ENCODE peak calls at places on chromosome 22, in five cellular contexts. One of them, this sample, is unnamed.

GRCh38 chr22:35611891-35612576 is 5.1 kb downstream of the MB start:
- DNase-seq in pancreas: no peak
- DNase-seq in gastrocnemius medialis: peak; percentile 69
- DNase-seq in fibroblast of pulmonary artery: no peak
- DNase-seq in astrocyte of the spinal cord: no peak
- DNase-seq in this sample: no peak

GRCh38 chr22:32801436-32802290 is at the start of gene TIMP3:
- DNase-seq in fibroblast of pulmonary artery: peak; percentile 61
- DNase-seq in gastrocnemius medialis: peak; percentile 63
- DNase-seq in astrocyte of the spinal cord: peak; percentile 85
- DNase-seq in pancreas: peak; percentile 68
- DNase-seq in this sample: peak; percentile 64

GRCh38 chr22:45757068-45757467 is 85.4 kb downstream of the ATXN10 start:
- DNase-seq in astrocyte of the spinal cord: no peak
- DNase-seq in fibroblast of pulmonary artery: peak; percentile 21
- DNase-seq in gastrocnemius medialis: no peak
- DNase-seq in pancreas: no peak
- DNase-seq in this sample: no peak

GRCh38 chr22:50564289-50564688 is 1.6 kb upstream of the SYCE3 start:
- DNase-seq in pancreas: peak; percentile 22
- DNase-seq in astrocyte of the spinal cord: no peak
- DNase-seq in fibroblast of pulmonary artery: no peak
- DNase-seq in gastrocnemius medialis: no peak
- DNase-seq in this sample: no peak

GRCh38 chr22:29106839-29107238 is 34.0 kb downstream of the KREMEN1 start:
- DNase-seq in pancreas: no peak
- DNase-seq in fibroblast of pulmonary artery: no peak
- DNase-seq in gastrocnemius medialis: no peak
- DNase-seq in astrocyte of the spinal cord: no peak
- DNase-seq in this sample: no peak

GRCh38 chr22:47591709-47592108 is 829.3 kb downstream of the TBC1D22A start:
- DNase-seq in fibroblast of pulmonary artery: no peak
- DNase-seq in gastrocnemius medialis: no peak
- DNase-seq in astrocyte of the spinal cord: no peak
- DNase-seq in pancreas: no peak
- DNase-seq in this sample: no peak

GRCh38 chr22:45195616-45196015 is 31.9 kb downstream of the NUP50 start:
- DNase-seq in fibroblast of pulmonary artery: no peak
- DNase-seq in astrocyte of the spinal cord: no peak
- DNase-seq in pancreas: no peak
- DNase-seq in gastrocnemius medialis: no peak
- DNase-seq in this sample: no peak

GRCh38 chr22:46001426-46002106 is 24.6 kb upstream of the WNT7B start:
- DNase-seq in fibroblast of pulmonary artery: no peak
- DNase-seq in astrocyte of the spinal cord: peak; percentile 60
- DNase-seq in gastrocnemius medialis: no peak
- DNase-seq in pancreas: peak; percentile 68
- DNase-seq in this sample: peak; percentile 46

GRCh38 chr22:29454186-29454745 is 15.9 kb downstream of the RFPL1 start:
- DNase-seq in pancreas: no peak
- DNase-seq in gastrocnemius medialis: no peak
- DNase-seq in astrocyte of the spinal cord: no peak
- DNase-seq in fibroblast of pulmonary artery: no peak
- DNase-seq in this sample: no peak

GRCh38 chr22:43798492-43798891 is 13.6 kb downstream of the EFCAB6 start:
- DNase-seq in astrocyte of the spinal cord: no peak
- DNase-seq in pancreas: no peak
- DNase-seq in gastrocnemius medialis: no peak
- DNase-seq in fibroblast of pulmonary artery: no peak
- DNase-seq in this sample: no peak

GRCh38 chr22:43792905-43793304 is 19.2 kb downstream of the EFCAB6 start:
- DNase-seq in astrocyte of the spinal cord: no peak
- DNase-seq in gastrocnemius medialis: no peak
- DNase-seq in pancreas: no peak
- DNase-seq in fibroblast of pulmonary artery: no peak
- DNase-seq in this sample: no peak

GRCh38 chr22:43800970-43801369 is 11.1 kb downstream of the EFCAB6 start:
- DNase-seq in astrocyte of the spinal cord: no peak
- DNase-seq in fibroblast of pulmonary artery: no peak
- DNase-seq in gastrocnemius medialis: no peak
- DNase-seq in pancreas: no peak
- DNase-seq in this sample: no peak

GRCh38 chr22:43795320-43795719 is 16.8 kb downstream of the EFCAB6 start:
- DNase-seq in gastrocnemius medialis: no peak
- DNase-seq in pancreas: no peak
- DNase-seq in fibroblast of pulmonary artery: no peak
- DNase-seq in astrocyte of the spinal cord: no peak
- DNase-seq in this sample: no peak

GRCh38 chr22:43796567-43796966 is 15.5 kb downstream of the EFCAB6 start:
- DNase-seq in fibroblast of pulmonary artery: peak; percentile 80
- DNase-seq in gastrocnemius medialis: no peak
- DNase-seq in astrocyte of the spinal cord: peak; percentile 29
- DNase-seq in pancreas: no peak
- DNase-seq in this sample: peak; percentile 73
- TF ChIP-seq CTCF in fibroblast of pulmonary artery: peak; percentile 69
- TF ChIP-seq CTCF in gastrocnemius medialis: no peak
- TF ChIP-seq CTCF in astrocyte of the spinal cord: peak; percentile 40
- TF ChIP-seq CTCF in pancreas: no peak
- TF ChIP-seq CTCF in this sample: peak; percentile 56

GRCh38 chr22:20015971-20016733 is 471 bp downstream of the ARVCF start:
- DNase-seq in gastrocnemius medialis: no peak
- DNase-seq in pancreas: peak; percentile 84
- DNase-seq in astrocyte of the spinal cord: no peak
- DNase-seq in fibroblast of pulmonary artery: no peak
- DNase-seq in this sample: no peak

GRCh38 chr22:20014526-20015186 is 2.0 kb downstream of the ARVCF start:
- DNase-seq in gastrocnemius medialis: no peak
- DNase-seq in astrocyte of the spinal cord: no peak
- DNase-seq in pancreas: peak; percentile 62
- DNase-seq in fibroblast of pulmonary artery: no peak
- DNase-seq in this sample: no peak

GRCh38 chr22:20013382-20013871 is 3.2 kb downstream of the ARVCF start:
- DNase-seq in fibroblast of pulmonary artery: peak; percentile 53
- DNase-seq in gastrocnemius medialis: peak; percentile 35
- DNase-seq in pancreas: peak; percentile 77
- DNase-seq in astrocyte of the spinal cord: peak; percentile 60
- DNase-seq in this sample: no peak

GRCh38 chr22:20016734-20017621 is at the start of gene ARVCF:
- DNase-seq in gastrocnemius medialis: peak; percentile 92
- DNase-seq in fibroblast of pulmonary artery: peak; percentile 89
- DNase-seq in pancreas: peak; percentile 98
- DNase-seq in astrocyte of the spinal cord: peak; percentile 87
- DNase-seq in this sample: peak; percentile 85

GRCh38 chr22:20015187-20015625 is 1.4 kb downstream of the ARVCF start:
- DNase-seq in pancreas: peak; percentile 57
- DNase-seq in fibroblast of pulmonary artery: no peak
- DNase-seq in astrocyte of the spinal cord: no peak
- DNase-seq in gastrocnemius medialis: no peak
- DNase-seq in this sample: no peak
- H3K4me3 ChIP-seq in pancreas: no peak overlapping the region
- H3K4me3 ChIP-seq in fibroblast of pulmonary artery: no peak overlapping the region
- H3K4me3 ChIP-seq in astrocyte of the spinal cord: no peak overlapping the region
- H3K4me3 ChIP-seq in gastrocnemius medialis: no peak overlapping the region
- H3K4me3 ChIP-seq in this sample: peak overlapping the region; percentile 72

GRCh38 chr22:49149721-49150608 is 677.7 kb downstream of the BRD1 start:
- DNase-seq in gastrocnemius medialis: no peak
- DNase-seq in pancreas: no peak
- DNase-seq in astrocyte of the spinal cord: no peak
- DNase-seq in fibroblast of pulmonary artery: no peak
- DNase-seq in this sample: no peak

GRCh38 chr22:49147171-49147570 is 680.5 kb downstream of the BRD1 start:
- DNase-seq in gastrocnemius medialis: no peak
- DNase-seq in fibroblast of pulmonary artery: no peak
- DNase-seq in pancreas: no peak
- DNase-seq in astrocyte of the spinal cord: no peak
- DNase-seq in this sample: no peak

GRCh38 chr22:49150801-49151221 is 676.9 kb downstream of the BRD1 start:
- DNase-seq in fibroblast of pulmonary artery: no peak
- DNase-seq in pancreas: no peak
- DNase-seq in astrocyte of the spinal cord: no peak
- DNase-seq in gastrocnemius medialis: no peak
- DNase-seq in this sample: no peak

GRCh38 chr22:49147617-49148175 is 680.0 kb downstream of the BRD1 start:
- DNase-seq in fibroblast of pulmonary artery: no peak
- DNase-seq in astrocyte of the spinal cord: no peak
- DNase-seq in gastrocnemius medialis: no peak
- DNase-seq in pancreas: no peak
- DNase-seq in this sample: no peak

DNA sequence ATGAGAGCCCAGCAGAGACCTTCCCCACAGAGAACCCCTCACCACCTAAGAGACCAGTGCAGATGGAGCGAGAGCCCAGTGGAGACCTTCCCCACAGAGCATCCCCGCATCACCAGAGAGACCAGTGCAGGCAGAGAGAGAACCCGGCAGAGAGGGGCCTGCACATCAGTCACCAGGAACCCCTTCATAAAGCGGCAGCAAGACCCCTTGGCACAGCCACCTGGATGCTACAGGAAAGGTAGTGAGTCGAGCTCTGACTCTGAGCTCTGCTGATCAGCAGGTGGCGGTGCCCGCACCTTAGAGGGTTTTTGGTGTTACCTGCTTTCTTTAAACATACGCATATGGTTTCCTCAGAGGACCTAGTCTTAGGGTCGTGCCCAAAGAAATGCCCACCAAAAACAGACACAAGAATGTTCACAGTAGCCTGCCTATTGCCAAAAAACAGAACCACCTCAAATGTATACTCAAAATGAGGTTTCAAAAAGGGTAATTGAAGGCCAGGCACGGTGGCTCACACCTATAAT is 678.7 kb downstream of the BRD1 start:
- DNase-seq in gastrocnemius medialis: no peak
- DNase-seq in fibroblast of pulmonary artery: no peak
- DNase-seq in astrocyte of the spinal cord: no peak
- DNase-seq in pancreas: no peak
- DNase-seq in this sample: no peak
- TF ChIP-seq CTCF in gastrocnemius medialis: no peak
- TF ChIP-seq CTCF in fibroblast of pulmonary artery: no peak
- TF ChIP-seq CTCF in astrocyte of the spinal cord: no peak
- TF ChIP-seq CTCF in pancreas: no peak
- TF ChIP-seq CTCF in this sample: no peak

DNA sequence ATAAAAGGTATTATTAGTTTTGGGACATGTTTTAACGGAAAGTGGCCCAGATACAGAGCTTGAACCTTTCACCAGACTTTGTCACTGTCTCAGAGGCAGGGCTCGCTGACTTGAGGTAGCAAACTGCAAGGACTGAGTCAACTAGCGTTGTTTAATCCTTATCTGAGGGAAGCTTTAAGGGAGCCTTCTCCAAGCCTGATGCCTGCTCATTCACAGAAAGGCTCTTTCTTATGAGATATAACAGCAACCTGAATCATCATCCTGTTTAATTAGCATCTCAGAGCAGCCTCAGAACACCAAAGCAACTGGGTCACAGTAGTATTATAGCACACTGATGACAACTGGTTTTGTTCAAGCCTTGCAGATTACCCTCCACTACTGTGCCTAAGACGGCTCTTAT is 54.2 kb upstream of the CYP2D6 start:
- DNase-seq in gastrocnemius medialis: no peak
- DNase-seq in fibroblast of pulmonary artery: no peak
- DNase-seq in pancreas: no peak
- DNase-seq in astrocyte of the spinal cord: no peak
- DNase-seq in this sample: no peak
- H3K4me3 ChIP-seq in gastrocnemius medialis: no peak overlapping the region
- H3K4me3 ChIP-seq in fibroblast of pulmonary artery: no peak overlapping the region
- H3K4me3 ChIP-seq in pancreas: no peak overlapping the region
- H3K4me3 ChIP-seq in astrocyte of the spinal cord: no peak overlapping the region
- H3K4me3 ChIP-seq in this sample: no peak overlapping the region

GRCh38 chr22:17945156-17945850 is 79.1 kb downstream of the MICAL3 start:
- DNase-seq in gastrocnemius medialis: no peak
- DNase-seq in pancreas: no peak
- DNase-seq in astrocyte of the spinal cord: no peak
- DNase-seq in fibroblast of pulmonary artery: no peak
- DNase-seq in this sample: no peak

GRCh38 chr22:17944205-17944725 is 80.1 kb downstream of the MICAL3 start:
- DNase-seq in fibroblast of pulmonary artery: no peak
- DNase-seq in gastrocnemius medialis: no peak
- DNase-seq in pancreas: no peak
- DNase-seq in astrocyte of the spinal cord: no peak
- DNase-seq in this sample: no peak

GRCh38 chr22:17948101-17948500 is 76.3 kb downstream of the MICAL3 start:
- DNase-seq in pancreas: no peak
- DNase-seq in gastrocnemius medialis: no peak
- DNase-seq in fibroblast of pulmonary artery: no peak
- DNase-seq in astrocyte of the spinal cord: no peak
- DNase-seq in this sample: no peak

GRCh38 chr22:17946691-17947367 is 77.5 kb downstream of the MICAL3 start:
- DNase-seq in fibroblast of pulmonary artery: no peak
- DNase-seq in gastrocnemius medialis: no peak
- DNase-seq in astrocyte of the spinal cord: no peak
- DNase-seq in pancreas: no peak
- DNase-seq in this sample: no peak

DNA sequence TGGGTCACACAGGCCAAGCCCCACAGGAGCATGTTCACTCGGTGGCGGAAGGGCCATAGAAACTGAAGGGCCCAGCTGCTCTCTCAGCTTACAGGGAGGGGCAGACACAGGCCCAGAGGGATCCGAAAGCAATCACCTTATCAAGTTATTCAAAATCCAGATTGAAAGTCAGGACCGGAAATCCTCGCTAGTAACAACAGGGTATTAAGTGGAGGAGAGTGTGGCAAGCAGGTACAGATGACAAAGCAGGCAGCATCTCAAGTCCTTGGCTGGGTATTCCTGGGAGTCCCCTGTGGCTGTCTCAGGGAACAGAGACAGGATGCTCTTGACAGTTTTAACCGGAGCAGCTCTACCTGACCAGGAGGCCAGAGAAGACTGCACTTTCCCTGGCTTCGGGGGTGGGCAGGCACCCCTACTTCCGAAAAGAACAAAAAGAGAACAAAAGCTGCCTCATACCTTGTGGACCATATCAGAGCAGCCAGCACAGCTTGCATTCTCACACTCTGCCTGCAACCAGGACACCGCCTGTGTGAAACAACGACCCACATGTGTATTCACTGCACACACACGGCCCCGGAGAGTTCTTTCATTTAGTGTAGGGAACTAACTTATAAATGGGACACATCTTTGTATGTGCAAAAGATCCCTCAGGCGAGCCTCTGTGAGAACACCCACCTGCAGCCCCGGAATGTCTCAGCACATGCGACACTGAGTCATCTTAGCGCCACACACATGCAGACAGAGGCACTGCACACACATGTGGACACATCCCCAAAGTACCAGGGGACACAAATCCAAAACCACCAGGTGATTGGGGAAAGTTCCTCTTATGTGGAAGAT is 78.3 kb downstream of the MICAL3 start:
- DNase-seq in fibroblast of pulmonary artery: no peak
- DNase-seq in gastrocnemius medialis: no peak
- DNase-seq in pancreas: no peak
- DNase-seq in astrocyte of the spinal cord: no peak
- DNase-seq in this sample: no peak
- TF ChIP-seq CTCF in fibroblast of pulmonary artery: no peak
- TF ChIP-seq CTCF in gastrocnemius medialis: no peak
- TF ChIP-seq CTCF in pancreas: no peak
- TF ChIP-seq CTCF in astrocyte of the spinal cord: no peak
- TF ChIP-seq CTCF in this sample: no peak

GRCh38 chr22:37147186-37147990 is 2.3 kb downstream of the IL2RB start:
- DNase-seq in pancreas: peak; percentile 43
- DNase-seq in gastrocnemius medialis: no peak
- DNase-seq in fibroblast of pulmonary artery: no peak
- DNase-seq in astrocyte of the spinal cord: no peak
- DNase-seq in this sample: no peak
- H3K4me3 ChIP-seq in pancreas: no peak overlapping the region
- H3K4me3 ChIP-seq in gastrocnemius medialis: no peak overlapping the region
- H3K4me3 ChIP-seq in fibroblast of pulmonary artery: no peak overlapping the region
- H3K4me3 ChIP-seq in astrocyte of the spinal cord: no peak overlapping the region
- H3K4me3 ChIP-seq in this sample: no peak overlapping the region